ENCODE peak calls at places on chromosome 6, in eight cellular contexts. E is mucosa of descending colon, P is H9, V is A549, I is GM23338, S is prostate gland, H is OCI-LY7, A is WTC11. J is an unnamed sample.

GRCh38 chr6:89375427-89375868 is 22.9 kb upstream of the UBE2J1 start:
- DNase-seq in P (peak; percentile 97), H (peak; percentile 81), I (peak; percentile 95), V (no peak), S (peak; percentile 13), E (peak; percentile 85), A (peak; percentile 87), J (no peak)

GRCh38 chr6:111087106-111087835 is at the start of gene SLC16A10:
- DNase-seq in S (peak; percentile 79), V (peak; percentile 35), I (peak; percentile 89), A (peak; percentile 82), H (no peak), E (peak; percentile 80), P (peak; percentile 87), J (no peak)

GRCh38 chr6:113586413-113586812 is 270.7 kb upstream of the MARCKS start:
- DNase-seq in I (no peak), P (no peak), V (no peak), H (no peak), A (no peak), S (no peak), E (no peak), J (no peak)

GRCh38 chr6:108200631-108201030 is 34.8 kb downstream of the NR2E1 start:
- DNase-seq in A (no peak), P (no peak), S (no peak), I (no peak), E (no peak), V (peak; percentile 26), H (no peak), J (peak; percentile 41)

GRCh38 chr6:11712760-11713159 is 65.8 kb downstream of the ADTRP start:
- DNase-seq in P (no peak), A (no peak), V (no peak), E (no peak), I (no peak), H (no peak), S (no peak), J (no peak)

GRCh38 chr6:138647006-138647405 is 126.6 kb upstream of the CCDC28A start:
- DNase-seq in A (no peak), I (no peak), E (no peak), H (no peak), V (no peak), P (no peak), S (no peak), J (peak; percentile 38)

GRCh38 chr6:110999634-111000270 is 17.9 kb downstream of the RPF2 start:
- DNase-seq in A (no peak), E (no peak), I (peak; percentile 16), V (no peak), S (no peak), H (peak; percentile 31), P (no peak), J (no peak)

GRCh38 chr6:39804666-39805065 is 12.5 kb downstream of the DAAM2 start:
- DNase-seq in P (no peak), S (no peak), V (no peak), E (no peak), I (no peak), H (no peak), A (no peak), J (no peak)

GRCh38 chr6:45923831-45924391 is 91.7 kb downstream of the CLIC5 start:
- DNase-seq in A (no peak), H (no peak), S (no peak), E (no peak), P (no peak), V (no peak), I (no peak), J (no peak)

GRCh38 chr6:40810176-40810575 is 223.0 kb upstream of the LRFN2 start:
- DNase-seq in V (no peak), A (no peak), E (no peak), S (no peak), P (no peak), I (no peak), H (no peak), J (no peak)

GRCh38 chr6:14567842-14568241 is 450.3 kb downstream of the CD83 start:
- DNase-seq in H (no peak), S (no peak), I (no peak), A (no peak), V (no peak), P (no peak), E (no peak), J (no peak)

GRCh38 chr6:29746846-29747687 is 23.8 kb downstream of the HLA-F start:
- DNase-seq in S (no peak), E (no peak), A (no peak), H (no peak), I (peak; percentile 24), V (no peak), P (no peak), J (no peak)

GRCh38 chr6:62652692-62653328 is 366.8 kb upstream of the KHDRBS2 start:
- DNase-seq in V (no peak), A (no peak), E (no peak), P (no peak), I (peak; percentile 55), H (peak; percentile 45), S (no peak), J (no peak)

GRCh38 chr6:91659881-91660280 is 1073.0 kb upstream of the MAP3K7 start:
- DNase-seq in E (no peak), H (no peak), A (no peak), I (no peak), V (no peak), P (no peak), S (no peak), J (no peak)

GRCh38 chr6:39224523-39225182 is 4.6 kb downstream of the KCNK5 start:
- DNase-seq in I (no peak), A (no peak), E (no peak), H (no peak), V (no peak), S (no peak), P (no peak), J (no peak)

GRCh38 chr6:84728602-84729001 is 35.8 kb downstream of the TBX18 start:
- DNase-seq in P (no peak), A (no peak), I (peak; percentile 67), H (peak; percentile 3), V (peak; percentile 10), E (no peak), S (no peak), J (no peak)
- TF ChIP-seq CTCF in P (peak; percentile 61), A (peak; percentile 53), I (peak; percentile 51), H (peak; percentile 54), V (no peak), E (no peak), S (no peak), J (peak; percentile 37)

DNA sequence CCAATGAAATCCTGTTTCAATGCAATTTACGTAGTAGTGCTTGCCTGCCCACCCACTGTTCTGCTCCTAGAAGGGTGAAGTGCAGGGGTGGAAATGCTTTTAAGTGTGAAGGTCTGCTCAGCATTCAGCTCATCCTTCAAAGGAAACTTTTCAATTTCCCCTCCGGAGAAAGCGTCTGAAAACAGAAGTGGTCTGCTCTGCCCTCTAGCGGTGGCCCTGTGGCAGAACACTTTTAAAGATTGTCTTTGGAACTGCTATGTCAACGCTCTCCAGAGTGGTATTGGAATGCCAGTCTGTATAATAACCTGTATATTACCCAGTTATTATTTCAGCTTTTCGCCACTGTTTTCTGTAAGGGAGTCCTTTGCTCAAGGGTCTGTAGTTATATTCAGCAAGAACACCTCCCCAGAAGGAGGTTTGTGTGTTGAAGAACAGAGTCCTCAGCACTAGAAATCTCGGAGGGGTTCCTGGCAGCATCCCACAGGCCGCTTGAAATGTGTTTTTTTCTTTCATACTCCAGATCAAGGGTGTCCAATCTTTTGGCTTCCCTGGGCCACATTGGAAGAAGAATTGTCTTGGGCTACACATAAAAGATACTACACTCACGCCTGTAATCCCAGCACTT is 63.1 kb upstream of the KLHL31 start:
- DNase-seq in E (no peak), V (peak; percentile 31), I (peak; percentile 79), A (peak; percentile 56), P (peak; percentile 60), H (peak; percentile 33), S (peak; percentile 21), J (no peak)
- TF ChIP-seq CTCF in E (peak; percentile 68), V (peak; percentile 73), I (peak; percentile 94), A (peak; percentile 73), P (peak; percentile 95), H (peak; percentile 88), S (peak; percentile 83), J (peak; percentile 83)

DNA sequence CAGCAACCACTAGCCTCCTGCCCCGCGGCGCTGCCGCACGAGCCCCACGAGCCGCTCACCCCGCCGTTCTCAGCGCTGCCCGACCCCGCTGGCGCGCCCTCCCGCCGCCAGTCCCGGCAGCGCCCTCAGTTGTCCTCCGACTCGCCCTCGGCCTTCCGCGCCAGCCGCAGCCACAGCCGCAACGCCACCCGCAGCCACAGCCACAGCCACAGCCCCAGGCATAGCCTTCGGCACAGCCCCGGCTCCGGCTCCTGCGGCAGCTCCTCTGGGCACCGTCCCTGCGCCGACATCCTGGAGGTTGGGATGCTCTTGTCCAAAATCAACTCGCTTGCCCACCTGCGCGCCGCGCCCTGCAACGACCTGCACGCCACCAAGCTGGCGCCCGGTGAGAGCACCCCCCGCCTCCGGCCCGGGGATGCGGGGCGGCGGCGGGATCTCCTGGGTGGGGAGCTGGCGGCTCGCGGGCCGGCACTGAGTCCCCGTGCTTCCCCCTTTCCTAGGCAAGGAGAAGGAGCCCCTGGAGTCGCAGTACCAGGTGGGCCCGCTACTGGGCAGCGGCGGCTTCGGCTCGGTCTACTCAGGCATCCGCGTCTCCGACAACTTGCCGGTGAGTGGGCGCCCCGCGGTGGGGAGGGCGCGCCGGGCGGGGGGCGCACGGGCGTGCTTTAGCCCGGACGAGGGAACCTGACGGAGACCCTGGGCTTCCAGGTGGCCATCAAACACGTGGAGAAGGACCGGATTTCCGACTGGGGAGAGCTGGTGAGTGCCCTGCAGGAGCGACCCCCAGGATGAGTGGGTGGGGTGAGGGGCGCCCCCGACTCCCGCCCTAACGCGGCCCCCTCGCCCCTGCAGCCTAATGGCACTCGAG is 555 bp downstream of the PIM1 start:
- DNase-seq in V (peak; percentile 42), S (peak; percentile 31), H (peak; percentile 74), E (peak; percentile 83), A (peak; percentile 70), I (peak; percentile 72), P (peak; percentile 60), J (no peak)
- TF ChIP-seq CTCF in V (peak; percentile 3), S (peak; percentile 28), H (peak; percentile 50), E (peak; percentile 9), A (no peak), I (no peak), P (peak; percentile 36), J (no peak)

DNA sequence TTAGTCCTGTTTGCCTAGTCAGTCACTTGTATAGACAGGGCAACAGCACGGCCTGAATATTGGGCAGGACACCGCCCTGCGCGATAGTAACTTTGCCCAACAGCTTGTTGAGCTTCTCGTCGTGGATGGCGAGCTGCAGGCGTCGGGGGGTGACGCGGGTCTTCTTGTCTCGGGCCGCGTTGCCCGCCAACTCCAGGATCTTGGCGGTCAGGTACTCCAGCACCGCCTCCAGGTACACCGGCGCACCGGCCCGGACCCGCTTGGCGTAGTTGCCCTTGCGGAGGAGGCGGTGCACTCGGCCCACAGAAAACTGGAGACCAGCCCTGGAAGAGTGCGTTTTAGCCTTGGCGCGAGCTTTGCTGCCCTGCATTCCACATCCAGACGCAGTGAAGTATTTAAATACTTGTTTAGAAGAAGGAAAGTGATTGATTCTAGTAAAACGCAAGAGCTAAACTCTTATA is 92.8 kb upstream of the BTN3A2 start:
- DNase-seq in H (peak; percentile 86), P (peak; percentile 67), S (no peak), A (peak; percentile 79), E (peak; percentile 86), I (peak; percentile 77), V (no peak), J (no peak)
- TF ChIP-seq CTCF in H (peak; percentile 21), P (peak; percentile 16), S (no peak), A (no peak), E (peak; percentile 5), I (no peak), V (no peak), J (no peak)

GRCh38 chr6:145453376-145453775 is 281.9 kb downstream of the EPM2A start:
- DNase-seq in S (no peak), A (no peak), E (no peak), V (no peak), H (no peak), I (peak; percentile 47), P (no peak), J (no peak)
- TF ChIP-seq CTCF in S (no peak), A (peak; percentile 18), E (no peak), V (no peak), H (peak; percentile 43), I (peak; percentile 59), P (peak; percentile 54), J (no peak)